ENCODE peak calls at places on chromosomes 11 and 22, in four cellular contexts. U is tibial artery, Q is IMR-90, M is heart right ventricle. F is an unnamed sample.

GRCh38 chr22:37197451-37198289 is 9.6 kb upstream of the C1QTNF6 start:
- DNase-seq in U (peak; percentile 77), Q (peak; percentile 61), M (peak; percentile 59), F (no peak)

GRCh38 chr22:50399751-50400331 is 56.7 kb downstream of the PPP6R2 start:
- DNase-seq in U (no peak), Q (no peak), M (peak; percentile 31), F (no peak)

GRCh38 chr22:20472629-20473442 is 22.8 kb downstream of the KLHL22 start:
- DNase-seq in U (no peak), Q (no peak), M (no peak), F (no peak)

GRCh38 chr22:19902245-19902699 is 39.3 kb upstream of the COMT start:
- DNase-seq in U (no peak), Q (no peak), M (no peak), F (no peak)

GRCh38 chr11:74730601-74731260 is 495 bp downstream of the CHRDL2 start:
- DNase-seq in U (peak; percentile 61), Q (no peak), M (no peak), F (no peak)

GRCh38 chr11:128483211-128483788 is 104.1 kb downstream of the ETS1 start:
- DNase-seq in U (no peak), Q (no peak), M (no peak), F (no peak)

GRCh38 chr11:108680267-108680666 is 15.4 kb downstream of the DDX10 start:
- DNase-seq in U (no peak), Q (peak; percentile 39), M (no peak), F (no peak)

GRCh38 chr11:17742019-17742418 is 7.4 kb downstream of the KCNC1 start:
- DNase-seq in U (no peak), Q (no peak), M (no peak), F (no peak)

GRCh38 chr22:30325724-30326703 is 727 bp downstream of the TBC1D10A start:
- DNase-seq in U (peak; percentile 76), Q (no peak), M (peak; percentile 42), F (no peak)

GRCh38 chr22:37162221-37163095 is 12.7 kb upstream of the IL2RB start:
- DNase-seq in U (no peak), Q (no peak), M (no peak), F (no peak)

GRCh38 chr11:122711831-122712378 is 56.4 kb downstream of the UBASH3B start:
- DNase-seq in U (no peak), Q (no peak), M (no peak), F (no peak)

GRCh38 chr11:80441821-80442220 is 1001.0 kb upstream of the TENM4 start:
- DNase-seq in U (no peak), Q (peak; percentile 5), M (no peak), F (no peak)

GRCh38 chr11:35722641-35723040 is 60.1 kb downstream of the TRIM44 start:
- DNase-seq in U (no peak), Q (no peak), M (no peak), F (no peak)

GRCh38 chr11:117647872-117648271 is 149.1 kb downstream of the DSCAML1 start:
- DNase-seq in U (no peak), Q (no peak), M (no peak), F (no peak)

GRCh38 chr22:45531441-45531840 is 28.8 kb downstream of the FBLN1 start:
- DNase-seq in U (no peak), Q (no peak), M (no peak), F (no peak)

GRCh38 chr22:41197808-41198585 is 7.1 kb upstream of the L3MBTL2 start:
- DNase-seq in U (no peak), Q (no peak), M (peak; percentile 45), F (no peak)

GRCh38 chr22:27825174-27825573 is 23.6 kb upstream of the MN1 start:
- DNase-seq in U (no peak), Q (no peak), M (no peak), F (no peak)
- TF ChIP-seq CTCF in U (no peak), Q (peak; percentile 16), M (peak; percentile 20), F (peak; percentile 63)

GRCh38 chr22:47013861-47014635 is 251.6 kb downstream of the TBC1D22A start:
- DNase-seq in U (peak; percentile 56), Q (no peak), M (no peak), F (no peak)

GRCh38 chr22:47012589-47013365 is 250.3 kb downstream of the TBC1D22A start:
- DNase-seq in U (no peak), Q (peak; percentile 77), M (no peak), F (no peak)

GRCh38 chr22:47014946-47015345 is 252.5 kb downstream of the TBC1D22A start:
- DNase-seq in U (peak; percentile 24), Q (no peak), M (no peak), F (no peak)

GRCh38 chr22:47015589-47016178 is 253.2 kb downstream of the TBC1D22A start:
- DNase-seq in U (peak; percentile 52), Q (no peak), M (no peak), F (no peak)

GRCh38 chr22:47014636-47014930 is 252.1 kb downstream of the TBC1D22A start:
- DNase-seq in U (peak; percentile 48), Q (no peak), M (no peak), F (no peak)
- TF ChIP-seq CTCF in U (no peak), Q (no peak), M (no peak), F (no peak)

GRCh38 chr22:24422078-24422665 is 5.2 kb upstream of the ADORA2A start:
- DNase-seq in U (no peak), Q (no peak), M (no peak), F (no peak)

GRCh38 chr22:24419480-24419860 is 7.9 kb upstream of the ADORA2A start:
- DNase-seq in U (no peak), Q (no peak), M (no peak), F (no peak)

GRCh38 chr22:24420977-24421343 is 6.4 kb upstream of the ADORA2A start:
- DNase-seq in U (no peak), Q (no peak), M (no peak), F (no peak)

GRCh38 chr22:24420072-24420976 is 7.1 kb upstream of the ADORA2A start:
- DNase-seq in U (no peak), Q (no peak), M (peak; percentile 51), F (no peak)

DNA sequence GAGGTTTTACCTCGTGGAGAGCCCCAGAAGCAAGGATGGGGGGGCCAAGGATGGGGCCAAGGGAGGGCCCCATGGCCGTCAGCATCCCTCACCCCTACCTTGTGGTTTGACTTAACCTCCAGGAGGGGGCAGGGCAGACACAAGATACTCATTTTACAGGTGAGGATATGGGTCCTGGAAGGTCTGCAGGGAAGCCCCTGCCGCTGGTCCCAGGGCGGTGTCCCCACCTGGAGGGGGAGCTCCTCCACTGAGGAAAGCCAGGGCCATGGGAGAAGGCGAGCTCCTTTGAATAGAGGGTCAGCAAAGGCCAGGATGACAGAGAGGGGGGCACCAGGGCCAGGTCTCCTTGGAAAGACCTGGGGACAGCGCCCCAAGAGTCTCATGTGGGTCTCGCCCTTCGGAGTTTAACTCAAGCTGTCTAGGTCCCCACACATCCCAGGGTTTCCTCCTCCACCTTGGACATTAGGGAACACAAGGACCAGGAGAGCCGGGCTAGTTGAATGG is 5.9 kb upstream of the ADORA2A start:
- DNase-seq in U (no peak), Q (no peak), M (no peak), F (no peak)
- TF ChIP-seq CTCF in U (no peak), Q (no peak), M (peak; percentile 20), F (peak; percentile 43)

GRCh38 chr11:1917523-1918435 is 1.7 kb upstream of the TNNT3 start:
- DNase-seq in U (no peak), Q (no peak), M (peak; percentile 69), F (no peak)
- TF ChIP-seq CTCF in U (peak; percentile 22), Q (no peak), M (peak; percentile 71), F (peak; percentile 61)

F was measured in type B pancreatic cell.